ENCODE peak calls at places on chromosome 3, in five cellular contexts. W is SK-N-SH, J is NT2/D1, L is GM12878, F is HepG2. D is an unnamed sample.

GRCh38 chr3:126129408-126129891 is 45.5 kb upstream of the SLC41A3 start:
- DNase-seq in W (peak), J (no peak), L (no peak), F (no peak), D (no peak)

GRCh38 chr3:71066356-71066755 is 517.2 kb downstream of the FOXP1 start:
- DNase-seq in W (no peak), J (no peak), L (no peak), F (no peak), D (no peak)

GRCh38 chr3:190673157-190673556 is 159.3 kb downstream of the IL1RAP start:
- DNase-seq in W (no peak), J (no peak), L (no peak), F (no peak), D (no peak)

GRCh38 chr3:30613135-30613825 is 6.9 kb downstream of the TGFBR2 start:
- DNase-seq in W (no peak), J (no peak), L (no peak), F (no peak), D (no peak)

GRCh38 chr3:23830869-23831484 is 25.2 kb downstream of the UBE2E1 start:
- DNase-seq in W (no peak), J (no peak), L (peak), F (no peak), D (no peak)

GRCh38 chr3:196634851-196635250 is 4.6 kb upstream of the NRROS start:
- DNase-seq in W (no peak), J (no peak), L (no peak), F (no peak), D (no peak)

GRCh38 chr3:37935290-37935668 is 55.3 kb upstream of the VILL start:
- DNase-seq in W (no peak), J (no peak), L (no peak), F (peak), D (no peak)

GRCh38 chr3:136464502-136464901 is 214.4 kb downstream of the PCCB start:
- DNase-seq in W (no peak), J (no peak), L (no peak), F (no peak), D (no peak)

GRCh38 chr3:14716593-14716992 is 41.7 kb downstream of the C3orf20 start:
- DNase-seq in W (no peak), J (no peak), L (no peak), F (no peak), D (no peak)

GRCh38 chr3:127822836-127823589 is 698 bp upstream of the MGLL start:
- DNase-seq in W (peak), J (no peak), L (no peak), F (no peak), D (no peak)

GRCh38 chr3:171284308-171285075 is 175.7 kb downstream of the TNIK start:
- DNase-seq in W (peak), J (no peak), L (peak), F (no peak), D (no peak)

GRCh38 chr3:66450389-66451022 is 50.3 kb downstream of the LRIG1 start:
- DNase-seq in W (no peak), J (no peak), L (no peak), F (no peak), D (no peak)

GRCh38 chr3:176651622-176652021 is 545.7 kb downstream of the TBL1XR1 start:
- DNase-seq in W (no peak), J (no peak), L (no peak), F (no peak), D (no peak)

GRCh38 chr3:129793356-129793755 is 100.2 kb downstream of the TMCC1 start:
- DNase-seq in W (no peak), J (no peak), L (no peak), F (peak), D (no peak)

GRCh38 chr3:8529197-8529637 is 27.6 kb downstream of the LMCD1 start:
- DNase-seq in W (peak), J (no peak), L (no peak), F (peak), D (no peak)

GRCh38 chr3:165491487-165491886 is 295.3 kb upstream of the SLITRK3 start:
- DNase-seq in W (no peak), J (no peak), L (no peak), F (no peak), D (no peak)

GRCh38 chr3:50274371-50275104 is 4.3 kb upstream of the LSMEM2 start:
- DNase-seq in W (peak), J (peak), L (no peak), F (peak), D (peak)

GRCh38 chr3:43001094-43001553 is 22.0 kb downstream of the GASK1A start:
- DNase-seq in W (no peak), J (no peak), L (no peak), F (peak), D (no peak)

GRCh38 chr3:40073310-40074007 is 236.0 kb upstream of the EIF1B start:
- DNase-seq in W (no peak), J (peak), L (no peak), F (peak), D (peak)

GRCh38 chr3:38029400-38030125 is at the start of gene PLCD1:
- DNase-seq in W (peak), J (no peak), L (no peak), F (peak), D (no peak)

GRCh38 chr3:116253511-116253910 is 191.8 kb downstream of the LSAMP start:
- DNase-seq in W (no peak), J (no peak), L (no peak), F (no peak), D (no peak)

GRCh38 chr3:130491431-130491830 is 25.5 kb upstream of the COL6A6 start:
- DNase-seq in W (no peak), J (no peak), L (no peak), F (no peak), D (no peak)

GRCh38 chr3:38627956-38628355 is 21.5 kb downstream of the SCN5A start:
- DNase-seq in W (peak), J (peak), L (no peak), F (peak), D (peak)

GRCh38 chr3:194585880-194586281 is 47.3 kb downstream of the TMEM44 start:
- DNase-seq in W (no peak), J (no peak), L (no peak), F (no peak), D (no peak)

GRCh38 chr3:158842946-158843345 is 41.1 kb downstream of the MFSD1 start:
- DNase-seq in W (no peak), J (no peak), L (no peak), F (no peak), D (no peak)

GRCh38 chr3:177057768-177058167 is 139.5 kb downstream of the TBL1XR1 start:
- DNase-seq in W (no peak), J (no peak), L (peak), F (no peak), D (no peak)

GRCh38 chr3:153614563-153614962 is 452.5 kb downstream of the RAP2B start:
- DNase-seq in W (no peak), J (no peak), L (no peak), F (no peak), D (no peak)

GRCh38 chr3:58526124-58526957 is 10.6 kb downstream of the ACOX2 start:
- DNase-seq in W (no peak), J (peak), L (no peak), F (peak), D (no peak)

GRCh38 chr3:138400651-138401070 is 33.8 kb upstream of the ESYT3 start:
- DNase-seq in W (no peak), J (no peak), L (no peak), F (peak), D (no peak)

GRCh38 chr3:3020209-3020608 is 90.0 kb downstream of the IL5RA start:
- DNase-seq in W (no peak), J (no peak), L (no peak), F (no peak), D (no peak)

GRCh38 chr3:81352867-81353266 is 408.6 kb downstream of the GBE1 start:
- DNase-seq in W (no peak), J (peak), L (no peak), F (peak), D (peak)

GRCh38 chr3:193851941-193852674 is 259.1 kb downstream of the OPA1 start:
- DNase-seq in W (no peak), J (peak), L (no peak), F (no peak), D (no peak)

GRCh38 chr3:116059421-116060096 is 385.7 kb downstream of the LSAMP start:
- DNase-seq in W (peak), J (peak), L (no peak), F (peak), D (peak)

GRCh38 chr3:140470211-140470610 is 207.7 kb upstream of the TRIM42 start:
- DNase-seq in W (no peak), J (no peak), L (no peak), F (no peak), D (no peak)

GRCh38 chr3:133949438-133949837 is 53.8 kb upstream of the RAB6B start:
- DNase-seq in W (no peak), J (peak), L (no peak), F (no peak), D (no peak)

GRCh38 chr3:83224101-83224868 is 1462.8 kb upstream of the GBE1 start:
- DNase-seq in W (no peak), J (no peak), L (no peak), F (no peak), D (no peak)

GRCh38 chr3:50616003-50616769 is 765 bp upstream of the MAPKAPK3 start:
- DNase-seq in W (peak), J (peak), L (no peak), F (peak), D (peak)

DNA sequence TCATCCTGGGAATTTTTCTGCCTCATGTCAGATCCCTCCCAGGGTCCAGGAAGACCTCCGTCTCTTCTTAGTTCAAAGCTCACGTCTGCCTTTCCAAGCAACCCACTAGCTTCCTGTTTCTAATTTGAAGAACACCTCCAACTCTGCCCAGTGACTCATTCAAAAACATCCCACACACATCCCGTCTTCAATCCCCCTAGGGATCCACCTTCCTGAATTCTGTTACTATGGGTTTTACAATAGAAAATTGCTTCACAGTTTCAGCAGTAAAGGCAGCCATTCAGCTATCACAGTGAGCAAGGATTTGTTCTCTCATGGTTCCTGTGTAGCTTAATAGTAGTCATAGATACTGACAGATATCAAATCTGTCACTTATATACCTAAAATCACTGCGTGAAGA is 308.3 kb upstream of the CCDC54 start:
- DNase-seq in W (no peak), J (no peak), L (no peak), F (no peak), D (no peak)
- TF ChIP-seq YY1 in W (no peak), J (no peak), L (no peak), F (no peak), D (no peak)

GRCh38 chr3:114293846-114294245 is at the start of gene TIGIT:
- DNase-seq in W (no peak), J (no peak), L (no peak), F (no peak), D (no peak)

GRCh38 chr3:114299925-114300624 is 6.2 kb downstream of the TIGIT start:
- DNase-seq in W (no peak), J (no peak), L (no peak), F (no peak), D (no peak)

GRCh38 chr3:114294940-114295480 is 1.2 kb downstream of the TIGIT start:
- DNase-seq in W (no peak), J (no peak), L (no peak), F (no peak), D (no peak)

DNA sequence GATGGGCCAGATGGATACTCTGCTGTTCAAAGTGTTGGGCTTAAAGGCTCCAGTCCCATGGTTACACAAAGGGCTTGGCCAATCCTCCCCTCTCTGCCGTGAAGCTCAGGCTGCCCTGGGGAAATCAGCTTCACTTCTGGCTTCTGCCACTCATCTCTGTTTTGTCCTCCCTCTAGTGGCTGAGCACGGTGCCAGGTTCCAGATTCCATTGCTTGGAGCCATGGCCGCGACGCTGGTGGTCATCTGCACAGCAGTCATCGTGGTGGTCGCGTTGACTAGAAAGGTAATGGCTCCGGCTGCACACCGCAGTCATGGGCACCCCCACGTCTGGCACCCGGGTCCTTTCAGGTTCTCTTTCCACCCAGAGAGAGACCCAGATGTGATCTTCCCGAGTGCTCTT is 5.6 kb downstream of the TIGIT start:
- DNase-seq in W (peak), J (peak), L (no peak), F (peak), D (peak)
- TF ChIP-seq YY1 in W (no peak), J (no peak), L (no peak), F (peak), D (no peak)

DNA sequence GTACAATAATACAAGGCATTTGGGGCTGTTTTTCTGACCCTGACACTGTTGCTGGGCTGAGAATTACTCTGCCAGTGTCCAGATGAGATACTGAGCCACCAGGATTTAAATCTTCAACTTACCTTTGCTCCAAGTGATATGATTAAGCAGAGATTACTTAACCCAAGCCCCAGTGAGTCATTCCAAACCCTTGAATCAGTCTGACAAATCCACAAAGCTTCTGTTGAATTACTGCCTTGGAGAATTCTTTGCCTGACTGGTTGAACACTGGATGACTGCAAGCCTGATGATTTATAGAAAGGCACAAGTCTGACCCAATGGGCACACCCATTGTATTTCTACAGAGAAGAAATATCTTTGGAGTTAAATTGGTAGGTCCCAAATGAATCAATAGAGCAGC is 88.2 kb upstream of the TSC22D2 start:
- DNase-seq in W (no peak), J (no peak), L (no peak), F (peak), D (no peak)
- TF ChIP-seq YY1 in W (no peak), J (no peak), L (no peak), F (no peak), D (no peak)

GRCh38 chr3:121759541-121760202 is 10.1 kb upstream of the GOLGB1 start:
- DNase-seq in W (no peak), J (no peak), L (no peak), F (no peak), D (no peak)

GRCh38 chr3:121757812-121758545 is 8.4 kb upstream of the GOLGB1 start:
- DNase-seq in W (no peak), J (no peak), L (no peak), F (no peak), D (no peak)

GRCh38 chr3:121752772-121753171 is 3.2 kb upstream of the GOLGB1 start:
- DNase-seq in W (no peak), J (no peak), L (no peak), F (no peak), D (no peak)

GRCh38 chr3:121758727-121759450 is 9.3 kb upstream of the GOLGB1 start:
- DNase-seq in W (no peak), J (no peak), L (no peak), F (no peak), D (no peak)

DNA sequence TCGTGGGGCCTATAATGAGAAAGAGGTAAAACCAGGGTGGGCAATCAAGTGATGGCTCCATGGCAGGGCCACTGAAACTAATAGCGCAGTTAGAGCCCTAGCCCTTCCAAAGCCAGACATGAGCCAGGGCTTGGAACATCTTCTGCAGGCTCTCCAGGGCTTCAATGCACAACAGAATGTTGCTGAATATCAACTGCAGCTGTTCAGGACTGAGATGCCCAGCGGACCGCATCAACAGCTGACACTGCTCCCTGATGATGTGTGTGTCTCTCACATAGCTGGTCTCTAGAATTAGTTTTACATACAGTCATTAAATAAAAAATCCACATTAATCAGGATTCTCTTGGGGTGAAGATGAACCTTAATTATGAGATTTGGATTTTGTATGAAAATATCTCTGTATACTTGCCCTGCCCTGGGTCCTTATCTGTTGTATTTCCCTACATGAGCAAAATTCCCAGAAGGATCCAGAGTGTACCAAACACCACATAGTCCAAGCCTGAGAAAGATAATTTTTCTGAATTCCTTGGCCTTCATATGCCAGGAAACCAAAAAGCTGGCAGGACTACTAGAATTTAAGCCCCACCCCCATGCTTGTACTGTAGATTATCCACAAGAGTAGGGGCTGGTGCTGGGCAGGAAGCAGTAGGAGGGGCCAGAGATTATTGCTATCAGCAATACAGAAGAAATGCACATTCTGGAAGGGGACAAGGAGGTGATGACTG is 7.7 kb upstream of the GOLGB1 start:
- DNase-seq in W (no peak), J (no peak), L (no peak), F (no peak), D (peak)
- TF ChIP-seq YY1 in W (no peak), J (no peak), L (no peak), F (no peak), D (no peak)

GRCh38 chr3:123949606-123950005 is 11.4 kb downstream of the CCDC14 start:
- DNase-seq in W (no peak), J (no peak), L (no peak), F (no peak), D (no peak)
- TF ChIP-seq YY1 in W (no peak), J (no peak), L (no peak), F (no peak), D (no peak)

GRCh38 chr3:27943106-27943505 is 221.0 kb upstream of the EOMES start:
- DNase-seq in W (no peak), J (peak), L (no peak), F (peak), D (no peak)

GRCh38 chr3:27945229-27945628 is 223.1 kb upstream of the EOMES start:
- DNase-seq in W (no peak), J (no peak), L (no peak), F (no peak), D (no peak)

GRCh38 chr3:27939510-27939909 is 217.4 kb upstream of the EOMES start:
- DNase-seq in W (no peak), J (no peak), L (no peak), F (no peak), D (no peak)

GRCh38 chr3:27935492-27935891 is 213.4 kb upstream of the EOMES start:
- DNase-seq in W (no peak), J (no peak), L (no peak), F (no peak), D (no peak)

DNA sequence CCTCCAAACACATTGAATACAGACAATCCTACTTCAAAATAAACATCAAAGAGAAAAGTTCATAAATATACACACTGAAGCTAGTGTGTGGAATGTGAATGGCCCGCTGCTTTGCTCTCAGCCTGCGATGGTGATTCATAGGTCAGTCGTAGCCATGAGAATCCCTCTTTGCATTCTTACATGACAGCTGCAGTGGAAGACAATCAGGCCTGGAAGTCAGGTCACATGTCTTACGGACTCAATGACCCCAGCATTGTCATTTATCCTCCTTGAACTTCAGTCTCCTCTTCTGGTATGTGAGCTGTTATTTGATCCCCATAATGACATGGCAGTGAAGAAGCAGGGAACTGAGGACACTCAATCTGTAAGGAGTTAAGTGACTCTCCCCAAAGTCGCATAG is 217.8 kb upstream of the EOMES start:
- DNase-seq in W (no peak), J (peak), L (no peak), F (peak), D (no peak)
- TF ChIP-seq YY1 in W (no peak), J (no peak), L (no peak), F (no peak), D (no peak)

GRCh38 chr3:183578179-183578578 is 22.7 kb upstream of the KLHL6 start:
- DNase-seq in W (no peak), J (no peak), L (no peak), F (no peak), D (no peak)

GRCh38 chr3:183579967-183580720 is 24.6 kb upstream of the KLHL6 start:
- DNase-seq in W (no peak), J (no peak), L (no peak), F (no peak), D (no peak)

GRCh38 chr3:183577336-183577735 is 21.8 kb upstream of the KLHL6 start:
- DNase-seq in W (no peak), J (no peak), L (no peak), F (no peak), D (no peak)

GRCh38 chr3:183572935-183573334 is 17.4 kb upstream of the KLHL6 start:
- DNase-seq in W (no peak), J (no peak), L (no peak), F (no peak), D (no peak)

GRCh38 chr3:183576487-183577107 is 21.1 kb upstream of the KLHL6 start:
- DNase-seq in W (no peak), J (peak), L (no peak), F (no peak), D (no peak)
- TF ChIP-seq YY1 in W (no peak), J (no peak), L (no peak), F (no peak), D (no peak)

GRCh38 chr3:105304487-105304886 is 62.2 kb upstream of the ALCAM start:
- DNase-seq in W (no peak), J (no peak), L (no peak), F (no peak), D (no peak)
- TF ChIP-seq YY1 in W (no peak), J (no peak), L (no peak), F (no peak), D (no peak)

D was measured in K562.